ENCODE peak calls at places on chromosomes 5 and 9, in seven cellular contexts. L is tibial nerve; V is activated naive CD4-positive, alpha-beta T cell; M is NCI-H2081; A is caudate nucleus; I is amniotic stem cell; N is sigmoid colon. C is an unnamed sample.

GRCh38 chr9:6197330-6197729 is 18.3 kb upstream of the IL33 start:
- DNase-seq in L (no peak), V (no peak), M (no peak), A (no peak), I (no peak), N (no peak), C (no peak)

GRCh38 chr9:89701221-89701798 is 96.5 kb downstream of the GADD45G start:
- DNase-seq in L (no peak), V (peak; percentile 9), M (no peak), A (no peak), I (no peak), N (no peak), C (no peak)

GRCh38 chr9:86353591-86354047 is 591 bp downstream of the TUT7 start:
- DNase-seq in L (no peak), V (no peak), M (peak; percentile 15), A (no peak), I (no peak), N (no peak), C (peak; percentile 67)

GRCh38 chr9:128361296-128361980 is 9.7 kb upstream of the URM1 start:
- DNase-seq in L (no peak), V (no peak), M (no peak), A (no peak), I (no peak), N (no peak), C (no peak)

GRCh38 chr5:172901012-172901780 is 58.0 kb upstream of the RPL26L1 start:
- DNase-seq in L (no peak), V (no peak), M (no peak), A (no peak), I (no peak), N (peak; percentile 94), C (no peak)

GRCh38 chr5:52769061-52769460 is 18.7 kb upstream of the ITGA1 start:
- DNase-seq in L (no peak), V (no peak), M (no peak), A (no peak), I (no peak), N (no peak), C (no peak)

GRCh38 chr9:69122086-69122390 is 52.0 kb upstream of the TJP2 start:
- DNase-seq in L (peak; percentile 53), V (no peak), M (no peak), A (peak; percentile 73), I (peak; percentile 63), N (peak; percentile 74), C (peak; percentile 47)

GRCh38 chr5:164475339-164475977 is 970.0 kb downstream of the MAT2B start:
- DNase-seq in L (no peak), V (no peak), M (peak; percentile 29), A (no peak), I (peak; percentile 21), N (no peak), C (peak; percentile 31)

GRCh38 chr5:91403404-91403803 is 20.3 kb upstream of the ARRDC3 start:
- DNase-seq in L (no peak), V (no peak), M (no peak), A (no peak), I (peak; percentile 37), N (no peak), C (no peak)

GRCh38 chr5:140336388-140336787 is 10.0 kb downstream of the HBEGF start:
- DNase-seq in L (no peak), V (no peak), M (no peak), A (no peak), I (no peak), N (peak; percentile 87), C (no peak)

GRCh38 chr5:34524123-34524522 is 132.0 kb upstream of the RAI14 start:
- DNase-seq in L (no peak), V (no peak), M (no peak), A (no peak), I (no peak), N (no peak), C (no peak)

GRCh38 chr5:167448376-167448775 is 843.1 kb upstream of the WWC1 start:
- DNase-seq in L (no peak), V (no peak), M (no peak), A (no peak), I (no peak), N (no peak), C (no peak)

GRCh38 chr5:132026516-132027008 is 15.1 kb upstream of the ACSL6 start:
- DNase-seq in L (no peak), V (no peak), M (no peak), A (no peak), I (no peak), N (no peak), C (no peak)

GRCh38 chr5:67305913-67306710 is 109.5 kb upstream of the CD180 start:
- DNase-seq in L (no peak), V (no peak), M (no peak), A (no peak), I (no peak), N (no peak), C (peak; percentile 12)

GRCh38 chr9:116555556-116556180 is 131.4 kb upstream of the TRIM32 start:
- DNase-seq in L (no peak), V (no peak), M (no peak), A (no peak), I (no peak), N (no peak), C (no peak)

GRCh38 chr5:8756498-8757084 is 789.3 kb downstream of the SEMA5A start:
- DNase-seq in L (no peak), V (no peak), M (peak; percentile 58), A (peak; percentile 12), I (peak; percentile 26), N (no peak), C (peak; percentile 40)

GRCh38 chr5:159774476-159775031 is 141.7 kb upstream of the ADRA1B start:
- DNase-seq in L (no peak), V (no peak), M (peak; percentile 10), A (no peak), I (no peak), N (no peak), C (no peak)

GRCh38 chr5:142561029-142561428 is 124.9 kb downstream of the FGF1 start:
- DNase-seq in L (no peak), V (no peak), M (no peak), A (no peak), I (no peak), N (no peak), C (no peak)

GRCh38 chr5:57422993-57423392 is 59.6 kb downstream of the ACTBL2 start:
- DNase-seq in L (no peak), V (no peak), M (no peak), A (no peak), I (no peak), N (no peak), C (no peak)

GRCh38 chr5:96952946-96953730 is 17.3 kb downstream of the LNPEP start:
- DNase-seq in L (no peak), V (no peak), M (no peak), A (no peak), I (no peak), N (no peak), C (no peak)

GRCh38 chr5:127550652-127551409 is 33.4 kb downstream of the PRRC1 start:
- DNase-seq in L (no peak), V (no peak), M (no peak), A (no peak), I (no peak), N (no peak), C (no peak)

GRCh38 chr5:94025788-94026473 is 284.5 kb upstream of the POU5F2 start:
- DNase-seq in L (no peak), V (no peak), M (no peak), A (no peak), I (no peak), N (no peak), C (no peak)

GRCh38 chr5:168152660-168153059 is 138.8 kb upstream of the WWC1 start:
- DNase-seq in L (no peak), V (no peak), M (no peak), A (no peak), I (no peak), N (no peak), C (no peak)

GRCh38 chr9:92064711-92065110 is 50.5 kb downstream of the SPTLC1 start:
- DNase-seq in L (no peak), V (no peak), M (no peak), A (no peak), I (no peak), N (no peak), C (no peak)

GRCh38 chr5:82586597-82586996 is 308.4 kb upstream of the RPS23 start:
- DNase-seq in L (no peak), V (no peak), M (no peak), A (no peak), I (no peak), N (no peak), C (no peak)

GRCh38 chr5:29069104-29069402 is 2030.7 kb upstream of the CDH9 start:
- DNase-seq in L (no peak), V (no peak), M (no peak), A (no peak), I (no peak), N (no peak), C (no peak)

GRCh38 chr5:135018457-135018856 is 15.6 kb downstream of the PITX1 start:
- DNase-seq in L (no peak), V (no peak), M (no peak), A (no peak), I (no peak), N (no peak), C (no peak)

GRCh38 chr5:154368041-154368800 is 77.6 kb upstream of the SAP30L start:
- DNase-seq in L (peak; percentile 57), V (no peak), M (no peak), A (no peak), I (peak; percentile 77), N (peak; percentile 70), C (peak; percentile 87)

GRCh38 chr5:51821697-51822096 is 438.4 kb downstream of the ISL1 start:
- DNase-seq in L (no peak), V (no peak), M (no peak), A (no peak), I (no peak), N (no peak), C (no peak)

GRCh38 chr9:27154923-27155322 is 45.9 kb downstream of the TEK start:
- DNase-seq in L (peak; percentile 19), V (no peak), M (no peak), A (no peak), I (peak; percentile 29), N (no peak), C (no peak)

GRCh38 chr9:74147906-74148305 is 349.2 kb upstream of the RORB start:
- DNase-seq in L (no peak), V (no peak), M (no peak), A (no peak), I (no peak), N (no peak), C (no peak)

GRCh38 chr9:79694676-79695400 is 123.1 kb downstream of the TLE4 start:
- DNase-seq in L (no peak), V (no peak), M (no peak), A (no peak), I (no peak), N (no peak), C (no peak)

GRCh38 chr9:95000821-95001220 is 274.3 kb downstream of the AOPEP start:
- DNase-seq in L (no peak), V (no peak), M (no peak), A (no peak), I (no peak), N (no peak), C (no peak)